ENCODE peak calls at places on chromosomes 13 and 19, in seven cellular contexts. P, T, N, R, O, B and J are unnamed samples.

GRCh38 chr19:56597696-56598095 is 2.6 kb downstream of the ZNF71 start:
- DNase-seq in P (no peak), T (no peak), N (no peak), R (no peak), O (no peak), B (no peak), J (no peak)

GRCh38 chr13:46354143-46355087 is 32.6 kb downstream of the RUBCNL start:
- DNase-seq in P (peak), T (no peak), N (no peak), R (no peak), O (peak), B (no peak), J (no peak)

GRCh38 chr13:113764793-113765190 is 5.8 kb downstream of the TMEM255B start:
- DNase-seq in P (no peak), T (no peak), N (no peak), R (no peak), O (no peak), B (no peak), J (no peak)

GRCh38 chr13:41614671-41615519 is 157.5 kb downstream of the RGCC start:
- DNase-seq in P (no peak), T (no peak), N (no peak), R (no peak), O (no peak), B (no peak), J (no peak)

GRCh38 chr19:56333506-56333905 is 18.9 kb upstream of the ZSCAN5A start:
- DNase-seq in P (peak), T (no peak), N (peak), R (peak), O (peak), B (no peak), J (no peak)

GRCh38 chr19:19822148-19822429 is 539 bp upstream of the ZNF506 start:
- DNase-seq in P (peak), T (no peak), N (no peak), R (no peak), O (no peak), B (no peak), J (no peak)

GRCh38 chr13:27583645-27584044 is 36.7 kb downstream of the LNX2 start:
- DNase-seq in P (no peak), T (no peak), N (no peak), R (no peak), O (no peak), B (no peak), J (no peak)

GRCh38 chr19:46608581-46609345 is 7.6 kb downstream of the CALM3 start:
- DNase-seq in P (peak), T (no peak), N (no peak), R (no peak), O (no peak), B (no peak), J (no peak)

GRCh38 chr19:6099633-6100032 is 10.7 kb downstream of the RFX2 start:
- DNase-seq in P (no peak), T (no peak), N (no peak), R (no peak), O (no peak), B (no peak), J (no peak)

GRCh38 chr19:34265221-34265650 is 10.9 kb downstream of the GARRE1 start:
- DNase-seq in P (no peak), T (no peak), N (no peak), R (no peak), O (no peak), B (no peak), J (no peak)

GRCh38 chr13:32117696-32118095 is 86.1 kb downstream of the FRY start:
- DNase-seq in P (no peak), T (no peak), N (no peak), R (no peak), O (no peak), B (no peak), J (no peak)

GRCh38 chr13:43085545-43085944 is 62.2 kb downstream of the DNAJC15 start:
- DNase-seq in P (no peak), T (no peak), N (no peak), R (no peak), O (peak), B (no peak), J (no peak)

GRCh38 chr13:65656740-65657329 is 1573.3 kb downstream of the PCDH9 start:
- DNase-seq in P (no peak), T (no peak), N (no peak), R (no peak), O (peak), B (no peak), J (no peak)

GRCh38 chr19:17125052-17125727 is 49.6 kb downstream of the MYO9B start:
- DNase-seq in P (no peak), T (peak), N (peak), R (no peak), O (no peak), B (no peak), J (no peak)

GRCh38 chr13:97226788-97227627 is 4.9 kb downstream of the MBNL2 start:
- DNase-seq in P (peak), T (no peak), N (no peak), R (no peak), O (peak), B (no peak), J (peak)

GRCh38 chr13:21690955-21691354 is 20.1 kb downstream of the FGF9 start:
- DNase-seq in P (no peak), T (no peak), N (no peak), R (no peak), O (no peak), B (no peak), J (no peak)

GRCh38 chr19:28199323-28199722 is 1013.6 kb downstream of the UQCRFS1 start:
- DNase-seq in P (no peak), T (no peak), N (no peak), R (no peak), O (no peak), B (no peak), J (no peak)

GRCh38 chr13:85266331-85266730 is 532.9 kb downstream of the SLITRK6 start:
- DNase-seq in P (no peak), T (no peak), N (no peak), R (no peak), O (no peak), B (no peak), J (no peak)

GRCh38 chr19:42184401-42184861 is 33.0 kb downstream of the DEDD2 start:
- DNase-seq in P (peak), T (peak), N (peak), R (peak), O (peak), B (peak), J (peak)

GRCh38 chr19:51593138-51593890 is 22.2 kb downstream of the ZNF175 start:
- DNase-seq in P (no peak), T (no peak), N (no peak), R (no peak), O (no peak), B (no peak), J (no peak)

GRCh38 chr13:99766641-99767045 is 204.9 kb downstream of the ZIC5 start:
- DNase-seq in P (no peak), T (no peak), N (no peak), R (no peak), O (peak), B (no peak), J (no peak)

GRCh38 chr13:89514534-89515312 is 1832.8 kb upstream of the MIR17HG start:
- DNase-seq in P (no peak), T (no peak), N (no peak), R (no peak), O (peak), B (no peak), J (peak)

GRCh38 chr19:8576273-8576993 is 809 bp downstream of the MYO1F start:
- DNase-seq in P (peak), T (no peak), N (no peak), R (no peak), O (no peak), B (no peak), J (no peak)

GRCh38 chr19:1108291-1109031 is 4.7 kb downstream of the GPX4 start:
- DNase-seq in P (no peak), T (no peak), N (no peak), R (no peak), O (no peak), B (no peak), J (no peak)